ENCODE peak calls at places on chromosomes 7 and 10, in seven cellular contexts. P, U, A, Z, W, C and N are unnamed samples.
A peak's percentile ranks its signal among the peaks of the same experiment; 100 is the strongest.

GRCh38 chr7:100515072-100515532 is 23.9 kb upstream of the AGFG2 start:
- DNase-seq in Z (peak; percentile 47), W (peak; percentile 86), P (no peak), C (no peak), A (no peak), U (no peak), N (no peak)

GRCh38 chr7:22387583-22387982 is 30.6 kb upstream of the RAPGEF5 start:
- DNase-seq in A (no peak), U (no peak), P (no peak), W (peak; percentile 82), C (peak; percentile 27), Z (peak; percentile 84), N (no peak)

GRCh38 chr10:100186253-100186780 is 488 bp upstream of the ERLIN1 start:
- DNase-seq in A (peak; percentile 56), P (peak; percentile 64), U (peak; percentile 24), Z (no peak), C (peak; percentile 40), W (peak; percentile 73), N (peak; percentile 35)

GRCh38 chr7:104883248-104883717 is 130.7 kb upstream of the KMT2E start:
- DNase-seq in A (no peak), W (peak; percentile 28), Z (no peak), P (no peak), C (no peak), U (no peak), N (no peak)

GRCh38 chr10:86959737-86960002 is 1.3 kb downstream of the SNCG start:
- DNase-seq in W (no peak), Z (no peak), P (no peak), A (no peak), U (no peak), C (no peak), N (no peak)

GRCh38 chr7:101562531-101563197 is 66.4 kb downstream of the MYL10 start:
- DNase-seq in P (no peak), Z (no peak), U (no peak), A (no peak), W (peak; percentile 12), C (no peak), N (no peak)

GRCh38 chr10:73892314-73893080 is 18.1 kb upstream of the CAMK2G start:
- DNase-seq in C (no peak), A (no peak), W (peak; percentile 75), Z (peak; percentile 75), U (no peak), P (no peak), N (no peak)

GRCh38 chr7:84637568-84638338 is 443.2 kb upstream of the SEMA3A start:
- DNase-seq in W (peak; percentile 89), U (no peak), A (no peak), C (no peak), Z (peak; percentile 95), P (no peak), N (no peak)

GRCh38 chr10:106612381-106612780 is 552.1 kb downstream of the SORCS1 start:
- DNase-seq in W (no peak), U (no peak), P (no peak), A (no peak), C (no peak), Z (no peak), N (no peak)

GRCh38 chr7:77328669-77329068 is 87.5 kb downstream of the GSAP start:
- DNase-seq in W (peak; percentile 77), U (no peak), Z (peak; percentile 39), C (no peak), A (no peak), P (no peak), N (no peak)

GRCh38 chr7:115096262-115096661 is 174.4 kb downstream of the MDFIC start:
- DNase-seq in A (no peak), W (no peak), P (no peak), U (no peak), Z (no peak), C (no peak), N (no peak)

GRCh38 chr10:129388435-129388834 is 78.6 kb upstream of the MGMT start:
- DNase-seq in W (no peak), Z (no peak), A (no peak), C (no peak), P (no peak), U (no peak), N (peak; percentile 18)

GRCh38 chr10:69239816-69240434 is 19.8 kb downstream of the HKDC1 start:
- DNase-seq in C (no peak), W (peak; percentile 78), Z (peak; percentile 21), A (no peak), P (no peak), U (no peak), N (no peak)

GRCh38 chr10:110365356-110366143 is 60.8 kb upstream of the SMNDC1 start:
- DNase-seq in A (no peak), P (no peak), U (no peak), Z (no peak), C (no peak), W (no peak), N (no peak)

GRCh38 chr10:70722820-70723424 is 50.6 kb downstream of the ADAMTS14 start:
- DNase-seq in U (no peak), P (no peak), W (peak; percentile 79), Z (peak; percentile 76), A (no peak), C (no peak), N (no peak)

GRCh38 chr7:129530881-129531391 is 28.6 kb downstream of the SMKR1 start:
- DNase-seq in C (no peak), W (peak; percentile 95), P (no peak), U (no peak), Z (peak; percentile 81), A (no peak), N (no peak)

GRCh38 chr10:6701289-6701688 is 121.2 kb upstream of the PRKCQ start:
- DNase-seq in P (no peak), W (no peak), U (no peak), C (no peak), Z (no peak), A (no peak), N (no peak)

GRCh38 chr7:37480642-37481041 is 32.0 kb upstream of the ELMO1 start:
- DNase-seq in Z (no peak), A (no peak), W (no peak), U (no peak), C (no peak), P (no peak), N (no peak)

GRCh38 chr7:40535678-40536077 is 400.9 kb downstream of the SUGCT start:
- DNase-seq in W (no peak), Z (no peak), C (no peak), U (no peak), P (no peak), A (no peak), N (no peak)

GRCh38 chr7:57207836-57208235 is 75.6 kb upstream of the ZNF479 start:
- DNase-seq in P (no peak), U (no peak), Z (no peak), W (no peak), C (no peak), A (no peak), N (no peak)
- H3K9me3 ChIP-seq in P (peaks cover 4% of the 10 kb centered on the region), U (no peaks in the 10 kb centered on the region), Z (no peaks in the 10 kb centered on the region), W (no peaks in the 10 kb centered on the region), C (no peaks in the 10 kb centered on the region), A (no peaks in the 10 kb centered on the region), N (peaks cover 52% of the 10 kb centered on the region)

DNA sequence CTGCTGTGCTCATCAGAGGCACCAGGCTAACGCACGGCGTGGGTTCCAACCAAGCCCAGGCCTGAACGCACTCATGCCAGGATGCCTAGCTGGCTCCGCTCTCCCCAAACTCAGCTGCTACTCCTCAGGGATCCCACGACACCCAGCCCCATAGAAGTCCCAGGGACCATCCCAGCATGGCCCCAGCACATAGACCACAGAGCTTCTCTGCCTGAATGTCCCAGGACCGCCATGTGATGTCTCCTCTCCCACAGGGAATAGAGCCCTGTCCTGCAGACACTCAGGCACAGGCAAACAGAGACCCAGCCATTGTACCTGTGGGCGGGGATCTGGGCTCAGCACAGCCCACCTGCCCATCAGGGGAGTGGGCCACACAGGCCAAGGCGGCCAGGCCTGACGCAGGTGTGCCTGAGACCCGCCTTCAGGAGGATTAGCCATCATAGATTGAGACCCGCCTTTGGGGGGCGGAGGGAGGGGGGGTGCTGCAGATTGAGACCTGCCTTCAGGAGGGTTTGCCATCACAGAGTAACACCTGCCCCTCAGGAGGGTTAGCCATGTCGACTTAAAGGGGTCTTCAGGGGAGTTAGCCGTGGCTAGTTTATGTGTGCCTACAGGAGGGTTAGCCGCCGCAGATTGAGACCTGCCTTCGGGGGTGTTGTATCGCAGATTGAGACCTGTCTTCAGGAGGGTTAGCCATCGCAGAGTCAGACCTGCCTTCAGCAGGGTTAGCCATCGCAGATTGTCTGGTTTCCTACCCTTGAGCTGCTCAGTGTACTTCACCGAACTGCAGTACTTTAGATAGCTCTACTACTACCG is 29.0 kb downstream of the RASGEF1A start:
- DNase-seq in C (peak; percentile 0), W (no peak), P (peak; percentile 29), U (no peak), A (no peak), Z (no peak), N (no peak)
- H3K4me1 ChIP-seq in C (no peaks in the 10 kb centered on the region), W (no peaks in the 10 kb centered on the region), P (no peaks in the 10 kb centered on the region), U (no peaks in the 10 kb centered on the region), A (no peaks in the 10 kb centered on the region), Z (no peaks in the 10 kb centered on the region), N (no peaks in the 10 kb centered on the region)

GRCh38 chr10:47438857-47439474 is 44.9 kb downstream of the ANXA8 start:
- DNase-seq in P (no peak), U (peak; percentile 59), A (peak; percentile 60), W (peak; percentile 90), C (peak; percentile 79), Z (peak; percentile 62), N (no peak)

GRCh38 chr10:47443145-47443544 is 40.8 kb downstream of the ANXA8 start:
- DNase-seq in U (no peak), W (no peak), P (no peak), Z (no peak), A (no peak), C (no peak), N (no peak)

GRCh38 chr10:47441973-47442750 is 41.8 kb downstream of the ANXA8 start:
- DNase-seq in Z (no peak), A (no peak), W (no peak), U (no peak), P (no peak), C (no peak), N (no peak)

GRCh38 chr10:47444047-47444446 is 39.9 kb downstream of the ANXA8 start:
- DNase-seq in A (no peak), P (no peak), C (no peak), W (no peak), Z (no peak), U (no peak), N (no peak)

DNA sequence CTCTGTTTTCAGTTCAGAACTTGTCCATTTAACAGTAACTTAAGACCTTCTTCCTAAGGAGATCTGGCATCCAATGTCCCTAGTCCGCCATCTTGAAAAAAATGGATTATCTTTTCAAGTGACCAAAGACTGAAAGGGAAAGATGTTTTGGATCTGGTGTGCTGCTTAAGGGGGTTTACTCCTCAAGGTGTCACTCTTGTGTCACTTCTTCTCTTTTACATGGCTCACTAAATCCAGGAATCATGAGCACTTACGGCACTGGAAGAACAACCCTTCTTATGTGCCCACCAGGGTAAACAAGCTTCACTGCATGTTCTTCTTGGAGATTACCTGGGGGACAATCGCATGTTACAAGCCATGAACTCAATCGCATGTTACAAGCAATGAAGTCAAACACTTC is 43.7 kb downstream of the ANXA8 start:
- DNase-seq in Z (no peak), U (no peak), W (no peak), P (no peak), A (no peak), C (no peak), N (no peak)
- H3K27me3 ChIP-seq in Z (peaks cover 20% of the 10 kb centered on the region), U (no peaks in the 10 kb centered on the region), W (peaks cover 16% of the 10 kb centered on the region), P (no peaks in the 10 kb centered on the region), A (no peaks in the 10 kb centered on the region), C (no peaks in the 10 kb centered on the region), N (no peaks in the 10 kb centered on the region)

DNA sequence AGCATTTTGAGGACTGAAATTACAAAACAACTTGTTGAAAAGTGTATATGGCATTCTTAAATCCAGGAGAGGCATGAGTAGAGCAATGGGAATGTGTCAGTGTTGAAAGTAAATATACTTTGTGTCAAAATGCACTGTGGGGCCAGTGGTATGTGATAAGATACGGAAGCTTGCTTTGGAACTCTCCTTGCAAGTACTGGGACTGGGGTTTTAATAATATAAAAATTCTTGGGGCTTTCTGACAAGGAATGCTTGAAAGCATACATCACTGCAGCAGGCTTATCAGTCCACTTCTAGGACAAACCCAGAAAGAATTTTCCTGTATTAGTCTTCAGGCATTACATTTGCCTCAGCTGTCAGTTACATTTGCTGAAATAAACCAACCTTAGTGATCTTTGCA is 472.8 kb upstream of the FZD8 start:
- DNase-seq in P (no peak), U (no peak), C (peak; percentile 15), A (no peak), W (peak; percentile 24), Z (peak; percentile 81), N (peak; percentile 35)
- H3K9me3 ChIP-seq in P (no peaks in the 10 kb centered on the region), U (no peaks in the 10 kb centered on the region), C (no peaks in the 10 kb centered on the region), A (no peaks in the 10 kb centered on the region), W (no peaks in the 10 kb centered on the region), Z (no peaks in the 10 kb centered on the region), N (no peaks in the 10 kb centered on the region)